ENCODE peak calls at places on chromosome 9, in five cellular contexts. K is midbrain, N is fibroblast of the conjunctiva, Z is RWPE1, G is PC-9. O is an unnamed sample.

GRCh38 chr9:104463864-104464263 is 40.2 kb upstream of the OR13F1 start:
- DNase-seq in N (no peak), K (no peak), G (no peak), Z (no peak), O (no peak)

GRCh38 chr9:91740713-91741112 is 209.3 kb downstream of the ROR2 start:
- DNase-seq in K (no peak), N (peak), Z (no peak), G (no peak), O (peak)

GRCh38 chr9:108473209-108474112 is 382.3 kb downstream of the ACTL7B start:
- DNase-seq in N (peak), K (no peak), G (peak), Z (peak), O (no peak)

GRCh38 chr9:35029852-35030251 is 40.3 kb downstream of the DNAJB5 start:
- DNase-seq in G (no peak), N (no peak), K (no peak), Z (no peak), O (no peak)

GRCh38 chr9:18543406-18543965 is 69.5 kb downstream of the ADAMTSL1 start:
- DNase-seq in G (no peak), K (no peak), N (peak), Z (peak), O (no peak)

GRCh38 chr9:9820411-9820810 is 792.4 kb downstream of the PTPRD start:
- DNase-seq in N (no peak), Z (no peak), G (no peak), K (no peak), O (no peak)

GRCh38 chr9:134539613-134540012 is 102.0 kb upstream of the COL5A1 start:
- DNase-seq in Z (no peak), N (no peak), G (no peak), K (no peak), O (no peak)

GRCh38 chr9:134728801-134729495 is 87.3 kb downstream of the COL5A1 start:
- DNase-seq in N (no peak), G (no peak), K (no peak), Z (no peak), O (no peak)

GRCh38 chr9:15373201-15373530 is 49.5 kb upstream of the SNAPC3 start:
- DNase-seq in K (no peak), Z (no peak), G (no peak), N (peak), O (no peak)